ENCODE peak calls at places on chromosomes 6 and 20, in nine cellular contexts. One of them, this sample, is unnamed.
A peak's percentile ranks its signal among the peaks of the same experiment; 100 is the strongest.

GRCh38 chr6:167146173-167146572 is 11.6 kb downstream of the GPR31 start:
- DNase-seq in T-helper 9 cell: no peak
- DNase-seq in activated T-cell treated with anti-CD3 and anti-CD28 coated beads, Interleukin-2, amount 50 U/mL, for 4 hours: no peak
- DNase-seq in tibial artery: no peak
- DNase-seq in mucosa of descending colon: no peak
- DNase-seq in right lobe of liver: no peak
- DNase-seq in RPMI7951: no peak
- DNase-seq in effector CD4-positive, alpha-beta T cell: no peak
- DNase-seq in foreskin fibroblast: no peak
- DNase-seq in this sample: no peak

GRCh38 chr20:36093025-36093803 is 61.3 kb upstream of the EPB41L1 start:
- DNase-seq in tibial artery: peak; percentile 77
- DNase-seq in effector CD4-positive, alpha-beta T cell: no peak
- DNase-seq in foreskin fibroblast: no peak
- DNase-seq in activated T-cell treated with anti-CD3 and anti-CD28 coated beads, Interleukin-2, amount 50 U/mL, for 4 hours: peak; percentile 14
- DNase-seq in right lobe of liver: peak; percentile 46
- DNase-seq in mucosa of descending colon: peak; percentile 82
- DNase-seq in T-helper 9 cell: peak; percentile 2
- DNase-seq in RPMI7951: peak; percentile 53
- DNase-seq in this sample: peak; percentile 84

GRCh38 chr6:164151161-164151728 is 736.7 kb downstream of the QKI start:
- DNase-seq in activated T-cell treated with anti-CD3 and anti-CD28 coated beads, Interleukin-2, amount 50 U/mL, for 4 hours: no peak
- DNase-seq in T-helper 9 cell: no peak
- DNase-seq in mucosa of descending colon: no peak
- DNase-seq in effector CD4-positive, alpha-beta T cell: no peak
- DNase-seq in foreskin fibroblast: no peak
- DNase-seq in RPMI7951: peak; percentile 77
- DNase-seq in right lobe of liver: no peak
- DNase-seq in tibial artery: no peak
- DNase-seq in this sample: peak; percentile 79

GRCh38 chr20:20461526-20461925 is 93.6 kb downstream of the INSM1 start:
- DNase-seq in T-helper 9 cell: no peak
- DNase-seq in tibial artery: no peak
- DNase-seq in RPMI7951: no peak
- DNase-seq in mucosa of descending colon: no peak
- DNase-seq in right lobe of liver: no peak
- DNase-seq in activated T-cell treated with anti-CD3 and anti-CD28 coated beads, Interleukin-2, amount 50 U/mL, for 4 hours: no peak
- DNase-seq in effector CD4-positive, alpha-beta T cell: no peak
- DNase-seq in foreskin fibroblast: no peak
- DNase-seq in this sample: no peak

GRCh38 chr6:10402648-10403311 is 12.1 kb downstream of the TFAP2A start:
- DNase-seq in effector CD4-positive, alpha-beta T cell: no peak
- DNase-seq in mucosa of descending colon: no peak
- DNase-seq in foreskin fibroblast: no peak
- DNase-seq in tibial artery: no peak
- DNase-seq in RPMI7951: no peak
- DNase-seq in T-helper 9 cell: no peak
- DNase-seq in activated T-cell treated with anti-CD3 and anti-CD28 coated beads, Interleukin-2, amount 50 U/mL, for 4 hours: no peak
- DNase-seq in right lobe of liver: no peak
- DNase-seq in this sample: no peak

GRCh38 chr20:53872561-53873248 is 197.7 kb downstream of the BCAS1 start:
- DNase-seq in right lobe of liver: no peak
- DNase-seq in activated T-cell treated with anti-CD3 and anti-CD28 coated beads, Interleukin-2, amount 50 U/mL, for 4 hours: peak; percentile 24
- DNase-seq in T-helper 9 cell: peak; percentile 24
- DNase-seq in foreskin fibroblast: no peak
- DNase-seq in effector CD4-positive, alpha-beta T cell: peak; percentile 30
- DNase-seq in tibial artery: no peak
- DNase-seq in mucosa of descending colon: no peak
- DNase-seq in RPMI7951: peak; percentile 78
- DNase-seq in this sample: no peak

GRCh38 chr6:104589940-104590339 is 269.8 kb downstream of the HACE1 start:
- DNase-seq in activated T-cell treated with anti-CD3 and anti-CD28 coated beads, Interleukin-2, amount 50 U/mL, for 4 hours: no peak
- DNase-seq in T-helper 9 cell: no peak
- DNase-seq in mucosa of descending colon: no peak
- DNase-seq in RPMI7951: no peak
- DNase-seq in right lobe of liver: no peak
- DNase-seq in foreskin fibroblast: no peak
- DNase-seq in effector CD4-positive, alpha-beta T cell: no peak
- DNase-seq in tibial artery: no peak
- DNase-seq in this sample: no peak

GRCh38 chr6:129117355-129117754 is 234.4 kb downstream of the LAMA2 start:
- DNase-seq in effector CD4-positive, alpha-beta T cell: no peak
- DNase-seq in RPMI7951: no peak
- DNase-seq in mucosa of descending colon: no peak
- DNase-seq in activated T-cell treated with anti-CD3 and anti-CD28 coated beads, Interleukin-2, amount 50 U/mL, for 4 hours: no peak
- DNase-seq in T-helper 9 cell: no peak
- DNase-seq in foreskin fibroblast: no peak
- DNase-seq in tibial artery: no peak
- DNase-seq in right lobe of liver: no peak
- DNase-seq in this sample: no peak

GRCh38 chr20:51128198-51128597 is 105.3 kb upstream of the KCNG1 start:
- DNase-seq in RPMI7951: peak; percentile 83
- DNase-seq in effector CD4-positive, alpha-beta T cell: no peak
- DNase-seq in T-helper 9 cell: no peak
- DNase-seq in right lobe of liver: no peak
- DNase-seq in activated T-cell treated with anti-CD3 and anti-CD28 coated beads, Interleukin-2, amount 50 U/mL, for 4 hours: no peak
- DNase-seq in mucosa of descending colon: no peak
- DNase-seq in foreskin fibroblast: peak; percentile 69
- DNase-seq in tibial artery: no peak
- DNase-seq in this sample: no peak

GRCh38 chr6:141451176-141451507 is 681.6 kb upstream of the GJE1 start:
- DNase-seq in effector CD4-positive, alpha-beta T cell: no peak
- DNase-seq in tibial artery: no peak
- DNase-seq in T-helper 9 cell: no peak
- DNase-seq in foreskin fibroblast: no peak
- DNase-seq in mucosa of descending colon: no peak
- DNase-seq in activated T-cell treated with anti-CD3 and anti-CD28 coated beads, Interleukin-2, amount 50 U/mL, for 4 hours: no peak
- DNase-seq in RPMI7951: no peak
- DNase-seq in right lobe of liver: no peak
- DNase-seq in this sample: no peak

GRCh38 chr6:161353208-161353613 is 79.3 kb upstream of the AGPAT4 start:
- DNase-seq in T-helper 9 cell: no peak
- DNase-seq in activated T-cell treated with anti-CD3 and anti-CD28 coated beads, Interleukin-2, amount 50 U/mL, for 4 hours: no peak
- DNase-seq in foreskin fibroblast: no peak
- DNase-seq in effector CD4-positive, alpha-beta T cell: no peak
- DNase-seq in mucosa of descending colon: no peak
- DNase-seq in RPMI7951: peak; percentile 64
- DNase-seq in tibial artery: no peak
- DNase-seq in right lobe of liver: no peak
- DNase-seq in this sample: no peak

GRCh38 chr6:684831-685636 is 7.9 kb downstream of the EXOC2 start:
- DNase-seq in foreskin fibroblast: peak; percentile 21
- DNase-seq in mucosa of descending colon: no peak
- DNase-seq in activated T-cell treated with anti-CD3 and anti-CD28 coated beads, Interleukin-2, amount 50 U/mL, for 4 hours: no peak
- DNase-seq in tibial artery: no peak
- DNase-seq in T-helper 9 cell: no peak
- DNase-seq in right lobe of liver: no peak
- DNase-seq in RPMI7951: peak; percentile 74
- DNase-seq in effector CD4-positive, alpha-beta T cell: no peak
- DNase-seq in this sample: no peak